ENCODE peak calls at places on chromosomes 4 and X, in eight cellular contexts. C, J, Y, T, N, U, V and R are unnamed samples.

GRCh38 chr4:15451866-15452765 is 17.6 kb upstream of the CC2D2A start:
- DNase-seq in C (peak), J (no peak), Y (no peak), T (no peak), N (peak), U (peak), V (no peak), R (no peak)

GRCh38 chr4:113248320-113248719 is 198.9 kb downstream of the ANK2 start:
- DNase-seq in C (no peak), J (no peak), Y (no peak), T (no peak), N (no peak), U (no peak), V (no peak), R (no peak)

GRCh38 chrX:67563469-67564448 is 19.9 kb downstream of the AR start:
- DNase-seq in C (no peak), J (no peak), Y (no peak), T (no peak), N (no peak), U (no peak), V (no peak), R (no peak)

GRCh38 chr4:143667461-143667860 is 33.0 kb downstream of the FREM3 start:
- DNase-seq in C (peak), J (no peak), Y (peak), T (no peak), N (no peak), U (no peak), V (no peak), R (no peak)

GRCh38 chrX:127138218-127138617 is 318.7 kb downstream of the PRR32 start:
- DNase-seq in C (no peak), J (no peak), Y (no peak), T (no peak), N (no peak), U (no peak), V (no peak), R (no peak)

GRCh38 chr4:1187182-1187581 is 14.8 kb upstream of the SPON2 start:
- DNase-seq in C (no peak), J (no peak), Y (no peak), T (peak), N (no peak), U (no peak), V (peak), R (no peak)

GRCh38 chr4:120055795-120056194 is 10.9 kb downstream of the MAD2L1 start:
- DNase-seq in C (no peak), J (no peak), Y (no peak), T (no peak), N (no peak), U (no peak), V (no peak), R (no peak)

GRCh38 chrX:2498781-2499302 is 1.9 kb downstream of the DHRSX start:
- DNase-seq in C (no peak), J (no peak), Y (peak), T (no peak), N (no peak), U (no peak), V (peak), R (no peak)

GRCh38 chr4:12703076-12703475 is 781.1 kb downstream of the RAB28 start:
- DNase-seq in C (no peak), J (no peak), Y (no peak), T (no peak), N (no peak), U (no peak), V (no peak), R (no peak)

GRCh38 chrX:117327306-117327705 is 789.3 kb downstream of the KLHL13 start:
- DNase-seq in C (no peak), J (no peak), Y (no peak), T (no peak), N (no peak), U (no peak), V (no peak), R (no peak)

GRCh38 chr4:38930199-38930598 is 62.6 kb downstream of the FAM114A1 start:
- DNase-seq in C (no peak), J (no peak), Y (peak), T (no peak), N (no peak), U (no peak), V (peak), R (no peak)

GRCh38 chr4:119678761-119679160 is 50.2 kb upstream of the PDE5A start:
- DNase-seq in C (no peak), J (no peak), Y (no peak), T (no peak), N (no peak), U (no peak), V (no peak), R (no peak)

GRCh38 chrX:49250066-49250465 is 14.4 kb downstream of the FOXP3 start:
- DNase-seq in C (no peak), J (no peak), Y (no peak), T (no peak), N (no peak), U (no peak), V (no peak), R (no peak)

GRCh38 chrX:140229187-140229586 is 263.9 kb upstream of the CXorf66 start:
- DNase-seq in C (peak), J (no peak), Y (no peak), T (no peak), N (no peak), U (no peak), V (no peak), R (no peak)

GRCh38 chr4:54439831-54440243 is 210.7 kb downstream of the PDGFRA start:
- DNase-seq in C (no peak), J (peak), Y (no peak), T (no peak), N (no peak), U (peak), V (no peak), R (no peak)

GRCh38 chrX:468979-469378 is 82.3 kb upstream of the PPP2R3B start:
- DNase-seq in C (no peak), J (no peak), Y (no peak), T (no peak), N (no peak), U (no peak), V (no peak), R (no peak)